ENCODE peak calls at places on chromosome 6, in four cellular contexts. One of them, this sample, is unnamed.
A peak's percentile ranks its signal among the peaks of the same experiment; 100 is the strongest.

GRCh38 chr6:26550250-26550993 is 12.3 kb downstream of the HMGN4 start:
- DNase-seq in colonic mucosa: peak; percentile 76
- DNase-seq in upper lobe of left lung: peak; percentile 78
- DNase-seq in tibial nerve: no peak
- DNase-seq in this sample: no peak

GRCh38 chr6:150261997-150262396 is 106.8 kb upstream of the IYD start:
- DNase-seq in upper lobe of left lung: no peak
- DNase-seq in colonic mucosa: no peak
- DNase-seq in tibial nerve: no peak
- DNase-seq in this sample: no peak

GRCh38 chr6:47041741-47042140 is 391 bp downstream of the ADGRF1 start:
- DNase-seq in upper lobe of left lung: no peak
- DNase-seq in tibial nerve: no peak
- DNase-seq in colonic mucosa: no peak
- DNase-seq in this sample: no peak

GRCh38 chr6:167819640-167820039 is 7.1 kb upstream of the AFDN start:
- DNase-seq in upper lobe of left lung: no peak
- DNase-seq in colonic mucosa: no peak
- DNase-seq in tibial nerve: no peak
- DNase-seq in this sample: no peak

GRCh38 chr6:67748521-67748920 is 886.6 kb upstream of the ADGRB3 start:
- DNase-seq in colonic mucosa: no peak
- DNase-seq in upper lobe of left lung: no peak
- DNase-seq in tibial nerve: no peak
- DNase-seq in this sample: no peak

GRCh38 chr6:41960026-41960425 is 18.4 kb upstream of the CCND3 start:
- DNase-seq in upper lobe of left lung: no peak
- DNase-seq in colonic mucosa: no peak
- DNase-seq in tibial nerve: no peak
- DNase-seq in this sample: no peak

GRCh38 chr6:100962466-100962865 is 81.3 kb upstream of the ASCC3 start:
- DNase-seq in upper lobe of left lung: no peak
- DNase-seq in colonic mucosa: no peak
- DNase-seq in tibial nerve: no peak
- DNase-seq in this sample: no peak

GRCh38 chr6:33316603-33317417 is 734 bp downstream of the ZBTB22 start:
- DNase-seq in upper lobe of left lung: no peak
- DNase-seq in colonic mucosa: no peak
- DNase-seq in tibial nerve: no peak
- DNase-seq in this sample: no peak

GRCh38 chr6:164477126-164477525 is 832.3 kb downstream of the C6orf118 start:
- DNase-seq in colonic mucosa: no peak
- DNase-seq in upper lobe of left lung: no peak
- DNase-seq in tibial nerve: no peak
- DNase-seq in this sample: no peak

GRCh38 chr6:164477790-164478189 is 831.6 kb downstream of the C6orf118 start:
- DNase-seq in tibial nerve: no peak
- DNase-seq in colonic mucosa: no peak
- DNase-seq in upper lobe of left lung: no peak
- DNase-seq in this sample: no peak

DNA sequence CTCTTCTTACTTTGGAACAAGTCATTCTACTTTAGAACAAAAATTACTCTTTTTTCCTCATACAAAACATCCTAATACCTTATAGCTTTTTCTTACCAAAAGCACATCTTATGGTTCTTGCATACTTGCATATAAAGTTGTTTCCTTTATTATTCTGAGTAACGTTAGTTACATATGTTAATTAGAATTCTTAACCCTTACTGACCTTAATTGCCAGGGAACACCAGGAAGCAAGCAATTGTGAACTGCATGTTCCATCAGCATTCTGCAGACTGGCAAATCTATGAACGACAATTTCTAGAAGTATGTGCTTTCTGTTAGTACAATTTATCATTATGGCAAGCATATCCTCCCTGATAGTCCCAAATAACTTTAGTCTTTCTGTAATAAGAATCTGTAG is 831.0 kb downstream of the C6orf118 start:
- DNase-seq in upper lobe of left lung: no peak
- DNase-seq in tibial nerve: no peak
- DNase-seq in colonic mucosa: no peak
- DNase-seq in this sample: no peak
- H3K9me3 ChIP-seq in upper lobe of left lung: peaks cover 4% of the 10 kb centered on the region
- H3K9me3 ChIP-seq in tibial nerve: no peaks in the 10 kb centered on the region
- H3K9me3 ChIP-seq in colonic mucosa: no peaks in the 10 kb centered on the region
- H3K9me3 ChIP-seq in this sample: no peaks in the 10 kb centered on the region

GRCh38 chr6:296151-297122 is 4.2 kb downstream of the DUSP22 start:
- DNase-seq in colonic mucosa: no peak
- DNase-seq in upper lobe of left lung: peak; percentile 63
- DNase-seq in tibial nerve: no peak
- DNase-seq in this sample: no peak
- H3K9me3 ChIP-seq in colonic mucosa: no peaks in the 10 kb centered on the region
- H3K9me3 ChIP-seq in upper lobe of left lung: no peaks in the 10 kb centered on the region
- H3K9me3 ChIP-seq in tibial nerve: no peaks in the 10 kb centered on the region
- H3K9me3 ChIP-seq in this sample: no peaks in the 10 kb centered on the region

GRCh38 chr6:28771401-28772267 is 152.2 kb downstream of the TRIM27 start:
- DNase-seq in upper lobe of left lung: no peak
- DNase-seq in tibial nerve: no peak
- DNase-seq in colonic mucosa: no peak
- DNase-seq in this sample: no peak
- H3K9me3 ChIP-seq in upper lobe of left lung: no peaks in the 10 kb centered on the region
- H3K9me3 ChIP-seq in tibial nerve: no peaks in the 10 kb centered on the region
- H3K9me3 ChIP-seq in colonic mucosa: no peaks in the 10 kb centered on the region
- H3K9me3 ChIP-seq in this sample: peaks cover 13% of the 10 kb centered on the region

GRCh38 chr6:11634948-11635347 is 97.4 kb downstream of the TMEM170B start:
- DNase-seq in upper lobe of left lung: no peak
- DNase-seq in tibial nerve: no peak
- DNase-seq in colonic mucosa: no peak
- DNase-seq in this sample: no peak
- H3K9me3 ChIP-seq in upper lobe of left lung: no peaks in the 10 kb centered on the region
- H3K9me3 ChIP-seq in tibial nerve: no peaks in the 10 kb centered on the region
- H3K9me3 ChIP-seq in colonic mucosa: no peaks in the 10 kb centered on the region
- H3K9me3 ChIP-seq in this sample: no peaks in the 10 kb centered on the region

GRCh38 chr6:17897681-17898080 is 89.8 kb downstream of the KIF13A start:
- DNase-seq in upper lobe of left lung: no peak
- DNase-seq in colonic mucosa: no peak
- DNase-seq in tibial nerve: no peak
- DNase-seq in this sample: no peak
- H3K9me3 ChIP-seq in upper lobe of left lung: peaks cover 20% of the 10 kb centered on the region
- H3K9me3 ChIP-seq in colonic mucosa: no peaks in the 10 kb centered on the region
- H3K9me3 ChIP-seq in tibial nerve: no peaks in the 10 kb centered on the region
- H3K9me3 ChIP-seq in this sample: peaks cover 9% of the 10 kb centered on the region